ENCODE peak calls at places on chromosomes 4 and X, in four cellular contexts. One of them, this sample, is unnamed. For H3K4me1, the result is how much of the 10 kb centered on the place peaks cover.

GRCh38 chr4:72951628-72952027 is 117.9 kb downstream of the COX18 start:
- DNase-seq in GM23248: no peak
- DNase-seq in GM23338: no peak
- DNase-seq in HCT116: no peak
- DNase-seq in this sample: no peak

GRCh38 chrX:119783026-119783425 is 8.4 kb downstream of the RPL39 start:
- DNase-seq in GM23248: no peak
- DNase-seq in GM23338: no peak
- DNase-seq in HCT116: no peak
- DNase-seq in this sample: no peak

GRCh38 chrX:8042304-8042703 is 115.1 kb upstream of the PNPLA4 start:
- DNase-seq in HCT116: no peak
- DNase-seq in GM23338: peak
- DNase-seq in GM23248: no peak
- DNase-seq in this sample: no peak

GRCh38 chr4:126223784-126224407 is 909.1 kb downstream of the FAT4 start:
- DNase-seq in GM23248: peak
- DNase-seq in HCT116: peak
- DNase-seq in GM23338: peak
- DNase-seq in this sample: no peak

GRCh38 chr4:7987148-7987989 is 47.7 kb upstream of the AFAP1 start:
- DNase-seq in HCT116: peak
- DNase-seq in GM23338: peak
- DNase-seq in GM23248: peak
- DNase-seq in this sample: peak

GRCh38 chrX:136452614-136453013 is 35.1 kb upstream of the BRS3 start:
- DNase-seq in GM23338: no peak
- DNase-seq in HCT116: no peak
- DNase-seq in GM23248: no peak
- DNase-seq in this sample: no peak

GRCh38 chr4:114208747-114209146 is 229.3 kb upstream of the ARSJ start:
- DNase-seq in HCT116: no peak
- DNase-seq in GM23338: no peak
- DNase-seq in GM23248: peak
- DNase-seq in this sample: no peak

GRCh38 chr4:4851906-4852305 is 7.6 kb upstream of the MSX1 start:
- DNase-seq in GM23338: no peak
- DNase-seq in HCT116: no peak
- DNase-seq in GM23248: no peak
- DNase-seq in this sample: no peak

GRCh38 chrX:134026732-134027311 is 41.4 kb upstream of the GPC3 start:
- DNase-seq in HCT116: peak
- DNase-seq in GM23248: peak
- DNase-seq in GM23338: peak
- DNase-seq in this sample: no peak

GRCh38 chrX:11376163-11376562 is 83.0 kb downstream of the AMELX start:
- DNase-seq in GM23338: no peak
- DNase-seq in GM23248: no peak
- DNase-seq in HCT116: no peak
- DNase-seq in this sample: no peak

GRCh38 chr4:85474818-85475630 is at the start of gene ARHGAP24:
- DNase-seq in GM23338: peak
- DNase-seq in HCT116: peak
- DNase-seq in GM23248: peak
- DNase-seq in this sample: peak

GRCh38 chrX:129116651-129117050 is 406.6 kb downstream of the SMARCA1 start:
- DNase-seq in GM23338: peak
- DNase-seq in GM23248: no peak
- DNase-seq in HCT116: no peak
- DNase-seq in this sample: no peak

GRCh38 chr4:26020896-26021295 is 106.9 kb downstream of the SMIM20 start:
- DNase-seq in GM23248: peak
- DNase-seq in HCT116: no peak
- DNase-seq in GM23338: no peak
- DNase-seq in this sample: no peak

GRCh38 chrX:52509916-52510315 is 6.9 kb downstream of the XAGE1B start:
- DNase-seq in GM23248: no peak
- DNase-seq in GM23338: no peak
- DNase-seq in HCT116: no peak
- DNase-seq in this sample: no peak

GRCh38 chr4:1777822-1778641 is 15.1 kb upstream of the FGFR3 start:
- DNase-seq in HCT116: no peak
- DNase-seq in GM23338: peak
- DNase-seq in GM23248: peak
- DNase-seq in this sample: no peak

GRCh38 chr4:159248383-159249178 is 145.7 kb downstream of the RAPGEF2 start:
- DNase-seq in GM23248: peak
- DNase-seq in HCT116: no peak
- DNase-seq in GM23338: no peak
- DNase-seq in this sample: no peak

GRCh38 chrX:154378059-154378798 is 866 bp upstream of the EMD start:
- DNase-seq in GM23248: peak
- DNase-seq in HCT116: no peak
- DNase-seq in GM23338: peak
- DNase-seq in this sample: peak

GRCh38 chrX:72306851-72307645 is 1.3 kb upstream of the CITED1 start:
- DNase-seq in GM23248: peak
- DNase-seq in GM23338: peak
- DNase-seq in HCT116: peak
- DNase-seq in this sample: no peak

GRCh38 chrX:113353134-113353533 is 512.5 kb upstream of the AMOT start:
- DNase-seq in HCT116: no peak
- DNase-seq in GM23248: no peak
- DNase-seq in GM23338: no peak
- DNase-seq in this sample: no peak

GRCh38 chr4:176708771-176709311 is 83.9 kb downstream of the VEGFC start:
- DNase-seq in GM23338: no peak
- DNase-seq in HCT116: no peak
- DNase-seq in GM23248: peak
- DNase-seq in this sample: no peak

GRCh38 chrX:151004085-151004484 is 20.9 kb downstream of the HMGB3 start:
- DNase-seq in HCT116: no peak
- DNase-seq in GM23338: no peak
- DNase-seq in GM23248: peak
- DNase-seq in this sample: no peak

GRCh38 chrX:112941209-112941788 is 100.7 kb upstream of the AMOT start:
- DNase-seq in GM23338: no peak
- DNase-seq in HCT116: no peak
- DNase-seq in GM23248: no peak
- DNase-seq in this sample: no peak

GRCh38 chr4:184653650-184654049 is 4.1 kb downstream of the PRIMPOL start:
- DNase-seq in GM23248: peak
- DNase-seq in HCT116: no peak
- DNase-seq in GM23338: peak
- DNase-seq in this sample: no peak

GRCh38 chr4:14008494-14008893 is 381.0 kb upstream of the BOD1L1 start:
- DNase-seq in GM23338: no peak
- DNase-seq in GM23248: no peak
- DNase-seq in HCT116: no peak
- DNase-seq in this sample: no peak
- H3K4me1 ChIP-seq in GM23338: under half
- H3K4me1 ChIP-seq in GM23248: under half
- H3K4me1 ChIP-seq in HCT116: under half
- H3K4me1 ChIP-seq in this sample: under half

DNA sequence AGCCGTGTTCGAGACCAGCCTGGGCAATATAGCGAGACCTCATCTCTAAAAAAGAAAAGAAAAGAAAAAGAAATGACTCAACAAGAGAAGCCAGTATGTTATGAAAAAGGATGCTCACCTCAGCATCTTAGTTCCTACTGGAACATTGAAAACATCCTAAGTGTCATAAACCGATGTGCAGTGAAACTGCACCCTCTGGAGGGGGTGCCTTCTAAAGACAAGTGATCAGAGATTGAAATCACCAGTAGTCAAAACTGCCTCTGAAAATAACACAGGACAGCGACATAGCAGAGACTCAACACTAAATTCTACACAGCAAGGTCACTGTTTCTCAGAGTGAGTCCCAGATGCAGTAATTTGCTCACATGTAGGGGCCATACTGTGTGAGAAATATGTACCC is 28.0 kb upstream of the ATP6AP2 start:
- DNase-seq in HCT116: no peak
- DNase-seq in GM23338: no peak
- DNase-seq in GM23248: peak
- DNase-seq in this sample: peak
- TF ChIP-seq EZH2phosphoT487 in HCT116: no peak
- TF ChIP-seq EZH2phosphoT487 in GM23338: no peak
- TF ChIP-seq EZH2phosphoT487 in GM23248: no peak
- TF ChIP-seq EZH2phosphoT487 in this sample: no peak

GRCh38 chrX:24378706-24379105 is 18.3 kb downstream of the SUPT20HL1 start:
- DNase-seq in GM23338: no peak
- DNase-seq in HCT116: no peak
- DNase-seq in GM23248: no peak
- DNase-seq in this sample: no peak
- H3K4me1 ChIP-seq in GM23338: half or more
- H3K4me1 ChIP-seq in HCT116: under half
- H3K4me1 ChIP-seq in GM23248: under half
- H3K4me1 ChIP-seq in this sample: under half

DNA sequence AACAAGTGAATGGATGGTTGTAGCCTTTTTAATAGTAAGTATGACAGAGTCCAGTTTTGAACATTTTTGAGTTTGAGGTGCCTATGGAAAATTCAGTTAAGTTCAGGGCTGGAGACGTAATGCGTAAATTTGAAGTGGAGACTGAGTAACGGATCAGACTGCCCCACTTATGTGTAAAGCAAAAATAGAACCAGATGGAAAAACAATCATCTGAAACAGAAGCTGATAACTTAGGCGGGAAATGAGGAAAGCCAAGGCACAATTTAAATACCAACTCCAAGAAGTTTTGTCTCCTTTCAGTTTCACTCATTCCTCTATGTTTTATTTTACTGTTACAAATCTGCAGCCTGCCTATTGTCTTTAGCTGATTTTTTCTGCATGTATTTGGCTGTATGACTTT is 1.2 kb downstream of the SGCB start:
- DNase-seq in GM23248: peak
- DNase-seq in GM23338: no peak
- DNase-seq in HCT116: no peak
- DNase-seq in this sample: no peak
- TF ChIP-seq EZH2phosphoT487 in GM23248: no peak
- TF ChIP-seq EZH2phosphoT487 in GM23338: no peak
- TF ChIP-seq EZH2phosphoT487 in HCT116: no peak
- TF ChIP-seq EZH2phosphoT487 in this sample: no peak

GRCh38 chr4:168886361-168886760 is 123.7 kb downstream of the CBR4 start:
- DNase-seq in GM23338: no peak
- DNase-seq in GM23248: peak
- DNase-seq in HCT116: peak
- DNase-seq in this sample: no peak
- H3K4me1 ChIP-seq in GM23338: under half
- H3K4me1 ChIP-seq in GM23248: under half
- H3K4me1 ChIP-seq in HCT116: under half
- H3K4me1 ChIP-seq in this sample: under half

GRCh38 chr4:146121757-146122156 is 53.8 kb upstream of the LSM6 start:
- DNase-seq in GM23248: no peak
- DNase-seq in GM23338: no peak
- DNase-seq in HCT116: no peak
- DNase-seq in this sample: no peak
- TF ChIP-seq EZH2phosphoT487 in GM23248: no peak
- TF ChIP-seq EZH2phosphoT487 in GM23338: no peak
- TF ChIP-seq EZH2phosphoT487 in HCT116: no peak
- TF ChIP-seq EZH2phosphoT487 in this sample: no peak

GRCh38 chr4:152588869-152589268 is 53.0 kb upstream of the FBXW7 start:
- DNase-seq in HCT116: no peak
- DNase-seq in GM23338: no peak
- DNase-seq in GM23248: no peak
- DNase-seq in this sample: no peak
- H3K4me1 ChIP-seq in HCT116: under half
- H3K4me1 ChIP-seq in GM23338: under half
- H3K4me1 ChIP-seq in GM23248: under half
- H3K4me1 ChIP-seq in this sample: under half

GRCh38 chr4:182809417-182810102 is 107.6 kb downstream of the DCTD start:
- DNase-seq in GM23248: peak
- DNase-seq in GM23338: peak
- DNase-seq in HCT116: peak
- DNase-seq in this sample: no peak
- TF ChIP-seq EZH2phosphoT487 in GM23248: no peak
- TF ChIP-seq EZH2phosphoT487 in GM23338: no peak
- TF ChIP-seq EZH2phosphoT487 in HCT116: no peak
- TF ChIP-seq EZH2phosphoT487 in this sample: no peak